ENCODE peak calls at places on chromosomes 16 and 17, in five cellular contexts. O is IMR-90, L is uterus, J is upper lobe of left lung, G is prostate gland. V is an unnamed sample.

GRCh38 chr16:26605872-26606271 is 460.9 kb upstream of the C16orf82 start:
- DNase-seq in L (no peak), G (no peak), J (no peak), O (no peak), V (no peak)

GRCh38 chr16:50267651-50268050 is 1.3 kb downstream of the ADCY7 start:
- DNase-seq in G (no peak), O (no peak), L (no peak), J (no peak), V (no peak)

GRCh38 chr17:13385481-13385907 is 216.2 kb downstream of the HS3ST3A1 start:
- DNase-seq in L (no peak), J (no peak), O (peak; percentile 22), G (no peak), V (no peak)

GRCh38 chr17:61996916-61997605 is 68.0 kb downstream of the MED13 start:
- DNase-seq in J (no peak), O (no peak), G (no peak), L (no peak), V (no peak)

GRCh38 chr17:65985571-65985970 is 206.4 kb downstream of the CEP112 start:
- DNase-seq in G (no peak), O (peak; percentile 20), J (no peak), L (no peak), V (no peak)

GRCh38 chr16:85553436-85554113 is 59.5 kb upstream of the GSE1 start:
- DNase-seq in O (peak; percentile 34), J (peak; percentile 80), L (peak; percentile 46), G (no peak), V (peak; percentile 68)

GRCh38 chr17:50459081-50459676 is 9.5 kb downstream of the CHAD start:
- DNase-seq in J (peak; percentile 61), O (peak; percentile 18), G (peak; percentile 83), L (no peak), V (no peak)

GRCh38 chr17:51118330-51119195 is 2.1 kb downstream of the SPAG9 start:
- DNase-seq in L (peak; percentile 33), G (peak; percentile 64), J (peak; percentile 59), O (no peak), V (no peak)

GRCh38 chr16:4315185-4316102 is at the start of gene GLIS2:
- DNase-seq in L (peak; percentile 80), O (peak; percentile 82), J (peak; percentile 82), G (peak; percentile 51), V (no peak)

GRCh38 chr17:42422412-42422957 is 571 bp downstream of the CAVIN1 start:
- DNase-seq in O (peak; percentile 32), L (no peak), J (no peak), G (no peak), V (peak; percentile 48)

GRCh38 chr17:71502443-71502842 is 618.4 kb upstream of the SOX9 start:
- DNase-seq in J (no peak), L (no peak), G (no peak), O (no peak), V (no peak)

GRCh38 chr17:15999974-16000827 is 577 bp downstream of the TTC19 start:
- DNase-seq in O (peak; percentile 22), G (peak; percentile 17), J (peak; percentile 28), L (peak; percentile 38), V (no peak)

GRCh38 chr17:4105232-4105631 is 37.6 kb downstream of the ZZEF1 start:
- DNase-seq in O (no peak), G (no peak), J (no peak), L (no peak), V (no peak)

GRCh38 chr17:1967092-1967662 is 58.0 kb downstream of the RTN4RL1 start:
- DNase-seq in J (peak; percentile 35), G (no peak), L (no peak), O (no peak), V (no peak)

GRCh38 chr16:76943936-76944335 is 247.1 kb upstream of the MON1B start:
- DNase-seq in O (no peak), J (no peak), G (no peak), L (no peak), V (no peak)

GRCh38 chr16:19912445-19913305 is 28.0 kb upstream of the GPRC5B start:
- DNase-seq in L (no peak), J (no peak), O (peak; percentile 64), G (no peak), V (no peak)

GRCh38 chr17:73545109-73545508 is 99.1 kb downstream of the SDK2 start:
- DNase-seq in G (no peak), O (no peak), L (no peak), J (no peak), V (no peak)

GRCh38 chr16:79261461-79261860 is 339.1 kb downstream of the MAF start:
- DNase-seq in O (no peak), G (no peak), J (peak; percentile 44), L (no peak), V (no peak)

GRCh38 chr16:88566158-88566557 is 4.0 kb upstream of the ZC3H18 start:
- DNase-seq in G (no peak), J (no peak), L (no peak), O (peak; percentile 75), V (no peak)

GRCh38 chr17:1153795-1154546 is 25.8 kb downstream of the ABR start:
- DNase-seq in L (peak; percentile 90), G (no peak), J (no peak), O (peak; percentile 67), V (no peak)

GRCh38 chr17:13704333-13704732 is 102.6 kb upstream of the HS3ST3A1 start:
- DNase-seq in G (no peak), J (no peak), L (no peak), O (peak; percentile 75), V (no peak)

GRCh38 chr17:48564200-48565023 is 13.7 kb downstream of the HOXB4 start:
- DNase-seq in L (no peak), O (no peak), J (no peak), G (no peak), V (no peak)

GRCh38 chr17:6365187-6365943 is 69.6 kb downstream of the AIPL1 start:
- DNase-seq in G (no peak), O (peak; percentile 74), L (no peak), J (no peak), V (no peak)

GRCh38 chr16:89076159-89076558 is 17.5 kb upstream of the ACSF3 start:
- DNase-seq in O (no peak), J (no peak), L (no peak), G (no peak), V (no peak)

GRCh38 chr16:56987692-56988091 is 1.7 kb upstream of the NLRC5 start:
- DNase-seq in O (no peak), L (no peak), J (no peak), G (no peak), V (no peak)

GRCh38 chr17:34252890-34253525 is 2.1 kb upstream of the CCL2 start:
- DNase-seq in G (no peak), O (no peak), L (no peak), J (no peak), V (no peak)

GRCh38 chr17:34255381-34255732 is 272 bp downstream of the CCL2 start:
- DNase-seq in J (no peak), L (no peak), O (no peak), G (no peak), V (no peak)

GRCh38 chr17:34255841-34256240 is 756 bp downstream of the CCL2 start:
- DNase-seq in L (no peak), O (no peak), G (no peak), J (no peak), V (no peak)

GRCh38 chr17:34254146-34254545 is 939 bp upstream of the CCL2 start:
- DNase-seq in G (no peak), O (peak; percentile 83), J (no peak), L (peak; percentile 53), V (no peak)

GRCh38 chr17:34254651-34255380 is at the start of gene CCL2:
- DNase-seq in J (peak; percentile 67), L (peak; percentile 81), O (peak; percentile 85), G (peak; percentile 73), V (no peak)
- TF ChIP-seq POLR2A in J (peak; percentile 25), L (no peak), O (peak; percentile 37), G (peak; percentile 44), V (no peak)

DNA sequence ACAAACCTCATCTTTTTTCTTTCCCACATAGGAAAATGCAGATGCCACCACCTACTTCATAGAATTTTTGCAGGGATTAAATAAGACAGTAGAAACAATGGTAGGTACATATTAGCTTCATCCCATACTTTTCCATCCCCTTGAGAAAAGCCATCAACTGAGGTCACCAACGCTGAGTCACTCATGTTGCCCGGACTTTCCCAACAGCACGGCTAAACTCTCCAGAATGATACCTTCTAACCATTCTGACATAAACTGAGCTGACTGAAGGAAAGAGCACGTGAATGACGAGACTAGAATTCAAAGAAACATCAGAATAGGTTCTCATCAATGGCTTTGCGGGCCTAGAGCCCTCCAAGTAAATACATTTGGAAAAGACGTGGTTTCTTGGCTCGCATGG is 146.0 kb upstream of the RCVRN start:
- DNase-seq in O (peak; percentile 67), G (no peak), J (no peak), L (no peak), V (no peak)
- TF ChIP-seq POLR2A in O (no peak), G (no peak), J (no peak), L (no peak), V (no peak)

GRCh38 chr17:29760279-29760721 is 137.6 kb upstream of the CORO6 start:
- DNase-seq in J (no peak), O (peak; percentile 39), L (no peak), G (no peak), V (no peak)

GRCh38 chr17:29764217-29764616 is 141.5 kb upstream of the CORO6 start:
- DNase-seq in G (no peak), O (no peak), L (no peak), J (no peak), V (no peak)

GRCh38 chr17:29758255-29758654 is 135.5 kb upstream of the CORO6 start:
- DNase-seq in G (no peak), O (no peak), J (no peak), L (no peak), V (no peak)

GRCh38 chr17:29763273-29763672 is 140.6 kb upstream of the CORO6 start:
- DNase-seq in O (no peak), L (no peak), G (no peak), J (no peak), V (no peak)

GRCh38 chr17:29760771-29761682 is 138.3 kb upstream of the CORO6 start:
- DNase-seq in G (peak; percentile 55), L (peak; percentile 77), O (peak; percentile 83), J (peak; percentile 94), V (peak; percentile 77)
- TF ChIP-seq POLR2A in G (peak; percentile 24), L (peak; percentile 64), O (peak; percentile 78), J (peak; percentile 54), V (peak; percentile 76)

GRCh38 chr17:39687546-39688474 is at the start of gene PGAP3:
- DNase-seq in O (peak; percentile 89), G (peak; percentile 77), L (peak; percentile 90), J (peak; percentile 89), V (peak; percentile 90)
- TF ChIP-seq POLR2A in O (peak; percentile 63), G (peak; percentile 54), L (peak; percentile 49), J (peak; percentile 51), V (peak; percentile 74)

V was measured in GM12891.